ENCODE peak calls at places on chromosomes 7 and 10, in ten cellular contexts. B is nephron progenitor cell; K is cardiac fibroblast; S is activated T-helper 1 cell treated with anti-CD3 and anti-CD28 coated beads, Interleukin-2, amount 50 U/mL, for 16 hours; Y is occipital lobe; N is hepatocyte; Q is activated CD8-positive, alpha-beta T cell treated with anti-CD3 and anti-CD28 coated beads, Interleukin-2, amount 10 ng/mL, durations not matched to agents 7 days and 5 days; X is PC-9; U is NCI-H1694; O is fibroblast of pulmonary artery. E is an unnamed sample.

GRCh38 chr10:102628451-102628911 is 15.8 kb upstream of the TRIM8 start:
- DNase-seq in B (no peak), K (no peak), S (no peak), Y (peak), N (peak), Q (no peak), X (peak), U (no peak), O (no peak), E (no peak)

GRCh38 chr7:147412109-147412508 is 1178.5 kb upstream of the C7orf33 start:
- DNase-seq in B (no peak), K (no peak), S (no peak), Y (no peak), N (no peak), Q (no peak), X (no peak), U (no peak), O (no peak), E (no peak)

GRCh38 chr7:102260856-102261255 is 25.8 kb upstream of the SH2B2 start:
- DNase-seq in B (peak), K (peak), S (no peak), Y (no peak), N (peak), Q (no peak), X (no peak), U (no peak), O (peak), E (peak)

GRCh38 chr10:114631678-114632417 is 26.2 kb downstream of the ABLIM1 start:
- DNase-seq in B (peak), K (peak), S (no peak), Y (no peak), N (peak), Q (peak), X (peak), U (no peak), O (no peak), E (no peak)

GRCh38 chr7:113890326-113891030 is 28.3 kb downstream of the PPP1R3A start:
- DNase-seq in B (no peak), K (no peak), S (no peak), Y (no peak), N (no peak), Q (no peak), X (no peak), U (no peak), O (peak), E (no peak)

GRCh38 chr10:133139561-133140065 is 20.4 kb upstream of the KNDC1 start:
- DNase-seq in B (peak), K (no peak), S (no peak), Y (no peak), N (no peak), Q (no peak), X (no peak), U (no peak), O (no peak), E (no peak)

GRCh38 chr7:137967143-137968018 is 34.5 kb downstream of the CREB3L2 start:
- DNase-seq in B (no peak), K (peak), S (no peak), Y (no peak), N (peak), Q (no peak), X (peak), U (no peak), O (peak), E (peak)

GRCh38 chr10:110887560-110887959 is 15.8 kb downstream of the PDCD4 start:
- DNase-seq in B (no peak), K (no peak), S (no peak), Y (no peak), N (no peak), Q (no peak), X (no peak), U (no peak), O (no peak), E (no peak)

GRCh38 chr10:97532935-97533671 is 34.4 kb downstream of the UBTD1 start:
- DNase-seq in B (peak), K (peak), S (no peak), Y (no peak), N (no peak), Q (no peak), X (no peak), U (no peak), O (no peak), E (peak)

GRCh38 chr10:78381072-78381471 is 347.4 kb downstream of the RPS24 start:
- DNase-seq in B (peak), K (no peak), S (no peak), Y (no peak), N (no peak), Q (no peak), X (no peak), U (no peak), O (no peak), E (no peak)

GRCh38 chr7:108618056-108618455 is 48.4 kb downstream of the DNAJB9 start:
- DNase-seq in B (no peak), K (no peak), S (no peak), Y (no peak), N (no peak), Q (no peak), X (peak), U (no peak), O (no peak), E (no peak)

GRCh38 chr7:95476904-95477594 is 8.7 kb upstream of the ASB4 start:
- DNase-seq in B (peak), K (peak), S (peak), Y (peak), N (peak), Q (peak), X (peak), U (peak), O (peak), E (no peak)

E was measured in retinal pigment epithelial cell.